ENCODE peak calls at places on chromosomes 16 and 17, in six cellular contexts. D, L, P, N, I and O are unnamed samples.

GRCh38 chr16:3793161-3793576 is 75.8 kb upstream of the TRAP1 start:
- DNase-seq in D (peak; percentile 15), L (no peak), P (no peak), N (peak; percentile 69), I (no peak), O (no peak)

GRCh38 chr17:33113281-33114010 is 121.8 kb downstream of the SPACA3 start:
- DNase-seq in D (no peak), L (no peak), P (no peak), N (no peak), I (no peak), O (no peak)

GRCh38 chr16:87359121-87359520 is 24.5 kb downstream of the FBXO31 start:
- DNase-seq in D (no peak), L (no peak), P (no peak), N (no peak), I (no peak), O (no peak)

GRCh38 chr17:2396568-2397246 is 4.2 kb downstream of the MNT start:
- DNase-seq in D (peak; percentile 78), L (peak; percentile 96), P (no peak), N (peak; percentile 95), I (peak; percentile 86), O (peak; percentile 67)

GRCh38 chr17:48459070-48459469 is 29.1 kb upstream of the SKAP1 start:
- DNase-seq in D (no peak), L (no peak), P (no peak), N (no peak), I (no peak), O (no peak)

GRCh38 chr17:60545465-60546191 is 19.6 kb upstream of the APPBP2 start:
- DNase-seq in D (peak; percentile 47), L (no peak), P (no peak), N (no peak), I (no peak), O (peak; percentile 12)

GRCh38 chr16:61936522-61936921 is 99.7 kb downstream of the CDH8 start:
- DNase-seq in D (peak; percentile 45), L (no peak), P (no peak), N (no peak), I (no peak), O (peak; percentile 31)

GRCh38 chr17:21246698-21247097 is 6.5 kb downstream of the NATD1 start:
- DNase-seq in D (no peak), L (no peak), P (no peak), N (no peak), I (no peak), O (no peak)

GRCh38 chr17:27442702-27443101 is 13.5 kb upstream of the KSR1 start:
- DNase-seq in D (no peak), L (no peak), P (no peak), N (no peak), I (no peak), O (no peak)

GRCh38 chr16:2415085-2415484 is 14.2 kb upstream of the CCNF start:
- DNase-seq in D (no peak), L (no peak), P (no peak), N (no peak), I (no peak), O (no peak)

GRCh38 chr17:49496183-49496865 is 1.2 kb downstream of the NGFR start:
- DNase-seq in D (peak; percentile 71), L (no peak), P (peak; percentile 69), N (peak; percentile 86), I (no peak), O (peak; percentile 59)

GRCh38 chr16:55257971-55258613 is 65.9 kb upstream of the IRX6 start:
- DNase-seq in D (no peak), L (no peak), P (no peak), N (peak; percentile 64), I (no peak), O (no peak)

GRCh38 chr17:76667786-76668453 is 24.4 kb upstream of the ST6GALNAC1 start:
- DNase-seq in D (no peak), L (no peak), P (no peak), N (no peak), I (no peak), O (no peak)

GRCh38 chr17:17398188-17398927 is 78.4 kb upstream of the MED9 start:
- DNase-seq in D (no peak), L (no peak), P (no peak), N (peak; percentile 61), I (no peak), O (peak; percentile 13)

GRCh38 chr16:78163772-78164391 is 64.4 kb downstream of the WWOX start:
- DNase-seq in D (no peak), L (no peak), P (no peak), N (no peak), I (no peak), O (no peak)

GRCh38 chr17:31269597-31269996 is 27.4 kb downstream of the OMG start:
- DNase-seq in D (no peak), L (peak; percentile 91), P (no peak), N (no peak), I (no peak), O (peak; percentile 8)

GRCh38 chr17:31581022-31581483 is 189.6 kb downstream of the RAB11FIP4 start:
- DNase-seq in D (peak; percentile 72), L (no peak), P (no peak), N (peak; percentile 83), I (peak; percentile 42), O (peak; percentile 71)

GRCh38 chr16:66596986-66597848 is 7.3 kb upstream of the CMTM3 start:
- DNase-seq in D (no peak), L (no peak), P (no peak), N (no peak), I (no peak), O (no peak)

GRCh38 chr17:77704048-77704815 is 254.3 kb upstream of the TNRC6C start:
- DNase-seq in D (no peak), L (no peak), P (no peak), N (no peak), I (no peak), O (no peak)

GRCh38 chr16:69201787-69202186 is 14.8 kb downstream of the SNTB2 start:
- DNase-seq in D (no peak), L (no peak), P (no peak), N (no peak), I (no peak), O (no peak)

GRCh38 chr17:19317359-19318095 is 45.0 kb downstream of the B9D1 start:
- DNase-seq in D (peak; percentile 98), L (peak; percentile 21), P (no peak), N (peak; percentile 91), I (no peak), O (peak; percentile 91)

GRCh38 chr16:51807551-51807950 is 656.5 kb upstream of the SALL1 start:
- DNase-seq in D (no peak), L (no peak), P (no peak), N (no peak), I (no peak), O (no peak)

GRCh38 chr17:29039764-29040598 is 3.0 kb upstream of the PIPOX start:
- DNase-seq in D (peak; percentile 35), L (peak; percentile 49), P (no peak), N (no peak), I (no peak), O (no peak)

GRCh38 chr16:75074415-75074793 is 42.2 kb downstream of the LDHD start:
- DNase-seq in D (no peak), L (no peak), P (no peak), N (no peak), I (no peak), O (no peak)

GRCh38 chr16:11675561-11676511 is 7.6 kb downstream of the SNN start:
- DNase-seq in D (no peak), L (no peak), P (no peak), N (peak; percentile 51), I (no peak), O (no peak)

GRCh38 chr17:7252176-7253043 is at the start of gene ELP5:
- DNase-seq in D (peak; percentile 92), L (peak; percentile 81), P (peak; percentile 77), N (peak; percentile 97), I (peak; percentile 64), O (peak; percentile 91)

GRCh38 chr17:43578699-43579569 is 32.8 kb upstream of the ETV4 start:
- DNase-seq in D (no peak), L (no peak), P (no peak), N (peak; percentile 33), I (peak; percentile 52), O (no peak)

GRCh38 chr16:57639172-57639571 is 10.7 kb downstream of the ADGRG1 start:
- DNase-seq in D (peak; percentile 89), L (no peak), P (no peak), N (no peak), I (no peak), O (peak; percentile 89)

GRCh38 chr16:85187002-85187401 is 74.7 kb upstream of the CIBAR2 start:
- DNase-seq in D (peak; percentile 24), L (no peak), P (no peak), N (peak; percentile 59), I (no peak), O (peak; percentile 29)